ENCODE peak calls at places on chromosomes 11 and 22, in six cellular contexts. K is heart left ventricle; Q is effector memory CD4-positive, alpha-beta T cell; J is GM23248; E is stomach; L is pancreas. G is an unnamed sample.

GRCh38 chr11:16804104-16804947 is 65.9 kb downstream of the C11orf58 start:
- DNase-seq in Q (no peak), E (peak; percentile 40), J (no peak), K (no peak), L (no peak), G (peak; percentile 75)

GRCh38 chr11:120052196-120052775 is 85.6 kb downstream of the TRIM29 start:
- DNase-seq in J (no peak), L (no peak), E (no peak), K (no peak), Q (no peak), G (peak; percentile 13)

GRCh38 chr11:121563900-121564822 is 111.4 kb upstream of the SORL1-AS1 start:
- DNase-seq in K (no peak), L (no peak), Q (no peak), E (no peak), J (no peak), G (no peak)

GRCh38 chr11:70841264-70841663 is 411.1 kb downstream of the SHANK2 start:
- DNase-seq in E (no peak), Q (no peak), J (no peak), K (no peak), L (no peak), G (no peak)

GRCh38 chr11:128210148-128210940 is 377.0 kb downstream of the ETS1 start:
- DNase-seq in J (peak; percentile 91), E (no peak), L (peak; percentile 21), K (no peak), Q (no peak), G (peak; percentile 53)

GRCh38 chr11:120184946-120185677 is 25.7 kb upstream of the OAF start:
- DNase-seq in E (peak; percentile 63), K (peak; percentile 76), L (peak; percentile 91), Q (no peak), J (peak; percentile 80), G (peak; percentile 86)

GRCh38 chr11:45182902-45183301 is 36.5 kb downstream of the PRDM11 start:
- DNase-seq in E (peak; percentile 46), J (peak; percentile 63), K (peak; percentile 33), L (peak; percentile 16), Q (no peak), G (no peak)

GRCh38 chr11:112693781-112694180 is 267.4 kb upstream of the NCAM1 start:
- DNase-seq in Q (no peak), E (no peak), K (no peak), L (no peak), J (no peak), G (no peak)

GRCh38 chr22:20319041-20319744 is 667 bp downstream of the DGCR6L start:
- DNase-seq in E (peak; percentile 24), J (peak; percentile 59), Q (no peak), L (no peak), K (no peak), G (no peak)

GRCh38 chr22:30514252-30514651 is 8.8 kb upstream of the SEC14L4 start:
- DNase-seq in K (no peak), L (no peak), J (no peak), E (no peak), Q (no peak), G (no peak)

GRCh38 chr11:120179071-120179672 is 31.7 kb upstream of the OAF start:
- DNase-seq in J (peak; percentile 80), Q (no peak), K (no peak), E (no peak), L (no peak), G (peak; percentile 19)

DNA sequence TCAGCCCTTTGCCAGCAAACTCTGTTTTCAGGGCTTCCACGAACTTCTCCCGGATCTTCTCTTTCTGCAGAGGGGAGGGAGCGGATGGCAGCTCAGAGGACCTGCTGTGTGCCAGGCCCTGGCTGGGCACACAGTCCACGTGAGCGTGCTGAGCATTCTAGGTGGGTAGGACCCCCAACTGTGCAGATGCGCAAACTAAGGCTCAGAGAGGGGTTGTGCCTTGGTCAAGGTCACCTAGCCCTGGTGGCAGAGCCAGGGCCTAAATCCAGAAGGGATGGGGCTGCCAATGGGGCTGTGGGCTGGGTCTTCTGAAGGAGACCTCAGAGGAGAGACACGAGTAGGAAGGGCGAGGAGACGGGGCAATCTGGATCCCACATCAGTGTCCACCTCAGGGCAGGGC is 10.8 kb downstream of the PMM1 start:
- DNase-seq in K (no peak), L (no peak), E (no peak), J (no peak), Q (no peak), G (no peak)
- H3K36me3 ChIP-seq in K (peaks cover 21% of the 10 kb centered on the region), L (no peaks in the 10 kb centered on the region), E (peaks cover 91% of the 10 kb centered on the region), J (peaks cover 4% of the 10 kb centered on the region), Q (peaks cover 34% of the 10 kb centered on the region), G (no peaks in the 10 kb centered on the region)

GRCh38 chr11:104654414-104654813 is 243.8 kb downstream of the CASP12 start:
- DNase-seq in Q (no peak), K (no peak), E (no peak), L (no peak), J (no peak), G (no peak)
- H3K36me3 ChIP-seq in Q (no peaks in the 10 kb centered on the region), K (no peaks in the 10 kb centered on the region), E (no peaks in the 10 kb centered on the region), L (no peaks in the 10 kb centered on the region), J (no peaks in the 10 kb centered on the region), G (no peaks in the 10 kb centered on the region)

GRCh38 chr11:60941371-60942119 is 10.4 kb downstream of the SLC15A3 start:
- DNase-seq in J (no peak), K (no peak), L (no peak), Q (no peak), E (no peak), G (no peak)
- H3K36me3 ChIP-seq in J (no peaks in the 10 kb centered on the region), K (peaks cover 44% of the 10 kb centered on the region), L (no peaks in the 10 kb centered on the region), Q (no peaks in the 10 kb centered on the region), E (peaks cover 96% of the 10 kb centered on the region), G (no peaks in the 10 kb centered on the region)

GRCh38 chr22:17972385-17973181 is 51.8 kb downstream of the MICAL3 start:
- DNase-seq in J (peak; percentile 81), Q (no peak), E (no peak), K (no peak), L (no peak), G (no peak)

GRCh38 chr22:17971711-17972110 is 52.6 kb downstream of the MICAL3 start:
- DNase-seq in L (no peak), Q (no peak), J (no peak), K (no peak), E (no peak), G (no peak)

GRCh38 chr22:17974087-17974486 is 50.3 kb downstream of the MICAL3 start:
- DNase-seq in K (no peak), Q (no peak), J (peak; percentile 43), E (no peak), L (no peak), G (no peak)

GRCh38 chr22:17974703-17975372 is 49.5 kb downstream of the MICAL3 start:
- DNase-seq in K (no peak), L (no peak), J (no peak), E (no peak), Q (no peak), G (no peak)

DNA sequence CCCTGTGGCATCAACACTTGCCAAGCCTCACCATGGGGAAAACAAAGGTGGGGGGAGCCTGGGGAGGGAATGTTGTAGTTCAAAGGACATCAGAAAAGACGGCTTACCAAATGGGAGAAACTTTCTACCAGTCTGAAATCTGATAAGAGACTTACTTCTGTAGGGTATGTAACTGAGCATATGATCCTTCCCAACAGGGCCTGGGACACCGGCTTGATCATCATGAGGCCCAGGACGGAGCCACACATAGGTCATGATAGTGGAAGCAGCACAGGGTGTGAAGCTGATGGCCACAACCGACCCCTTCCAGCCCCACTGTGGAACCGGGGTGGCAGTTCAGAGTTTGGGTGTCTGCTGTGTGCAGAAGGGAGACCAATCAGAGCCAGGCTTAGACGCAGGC is 51.1 kb downstream of the MICAL3 start:
- DNase-seq in Q (no peak), L (no peak), E (no peak), J (no peak), K (no peak), G (no peak)
- H3K36me3 ChIP-seq in Q (no peaks in the 10 kb centered on the region), L (no peaks in the 10 kb centered on the region), E (no peaks in the 10 kb centered on the region), J (no peaks in the 10 kb centered on the region), K (peaks cover 6% of the 10 kb centered on the region), G (no peaks in the 10 kb centered on the region)